ENCODE peak calls at places on chromosomes 13 and 19, in seven cellular contexts. B, H, O, S, D, P and G are unnamed samples.

GRCh38 chr13:63209330-63210017 is 1793.8 kb upstream of the PCDH20 start:
- DNase-seq in H (no peak), D (peak; percentile 53), O (peak; percentile 78), S (no peak), P (no peak), B (no peak), G (no peak)

GRCh38 chr13:24106429-24106828 is 54.1 kb upstream of the SPATA13 start:
- DNase-seq in B (no peak), D (no peak), H (no peak), S (no peak), O (no peak), P (no peak), G (no peak)

GRCh38 chr19:8399681-8400188 is 9.6 kb downstream of the RAB11B start:
- DNase-seq in B (no peak), S (no peak), H (no peak), O (no peak), P (no peak), D (no peak), G (no peak)

GRCh38 chr13:98648141-98648540 is 71.2 kb upstream of the STK24 start:
- DNase-seq in O (no peak), S (no peak), P (no peak), B (no peak), H (no peak), D (no peak), G (peak; percentile 59)

GRCh38 chr13:31965361-31966066 is 66.1 kb upstream of the FRY start:
- DNase-seq in B (no peak), H (no peak), P (no peak), D (peak; percentile 73), O (peak; percentile 68), S (no peak), G (no peak)

GRCh38 chr19:47427241-47428176 is 8.2 kb upstream of the MEIS3 start:
- DNase-seq in P (peak; percentile 47), S (peak; percentile 69), H (peak; percentile 85), D (peak; percentile 82), O (peak; percentile 45), B (peak; percentile 73), G (peak; percentile 65)

GRCh38 chr19:3942790-3943409 is 10.0 kb downstream of the NMRK2 start:
- DNase-seq in B (no peak), S (no peak), D (no peak), H (no peak), O (no peak), P (no peak), G (no peak)

GRCh38 chr13:77265336-77265735 is 61.6 kb downstream of the MYCBP2 start:
- DNase-seq in H (no peak), O (no peak), B (no peak), P (no peak), D (no peak), S (no peak), G (no peak)

GRCh38 chr19:31112158-31112557 is 237.1 kb downstream of the TSHZ3 start:
- DNase-seq in H (no peak), O (no peak), S (no peak), D (no peak), P (no peak), B (no peak), G (no peak)

GRCh38 chr13:59458908-59459579 is 704.7 kb downstream of the DIAPH3 start:
- DNase-seq in S (no peak), P (peak; percentile 19), H (no peak), D (peak; percentile 79), O (peak; percentile 88), B (no peak), G (no peak)

GRCh38 chr13:93927431-93927830 is 552.1 kb downstream of the DCT start:
- DNase-seq in H (no peak), P (no peak), B (no peak), O (peak; percentile 62), D (no peak), S (no peak), G (no peak)

GRCh38 chr13:50080856-50081105 is 65.5 kb downstream of the KCNRG start:
- DNase-seq in P (no peak), D (peak; percentile 72), O (no peak), S (no peak), B (no peak), H (no peak), G (no peak)

GRCh38 chr19:16373539-16373938 is 48.9 kb downstream of the KLF2 start:
- DNase-seq in B (peak; percentile 87), P (no peak), H (no peak), D (no peak), S (no peak), O (peak; percentile 47), G (no peak)

GRCh38 chr19:8468761-8469458 is 24.1 kb downstream of the HNRNPM start:
- DNase-seq in P (no peak), B (no peak), S (no peak), D (peak; percentile 61), H (no peak), O (peak; percentile 14), G (no peak)

GRCh38 chr13:41746259-41746658 is 214.7 kb downstream of the VWA8 start:
- DNase-seq in S (no peak), P (no peak), D (peak; percentile 57), H (no peak), B (no peak), O (peak; percentile 86), G (no peak)

GRCh38 chr19:47005873-47006272 is 13.8 kb upstream of the NPAS1 start:
- DNase-seq in P (no peak), S (no peak), H (no peak), O (no peak), D (no peak), B (no peak), G (no peak)

GRCh38 chr19:51066816-51067215 is 1.9 kb upstream of the KLK13 start:
- DNase-seq in P (no peak), H (no peak), S (no peak), B (no peak), O (no peak), D (no peak), G (no peak)

GRCh38 chr13:93700115-93700514 is 473.5 kb downstream of the GPC6 start:
- DNase-seq in O (peak; percentile 76), B (no peak), D (peak; percentile 61), P (no peak), S (no peak), H (no peak), G (no peak)

GRCh38 chr13:41459754-41460111 is 2.4 kb downstream of the RGCC start:
- DNase-seq in H (no peak), B (no peak), S (no peak), P (no peak), D (no peak), O (no peak), G (no peak)

GRCh38 chr13:94708031-94708571 is 4.2 kb downstream of the SOX21 start:
- DNase-seq in S (no peak), D (no peak), B (no peak), H (no peak), O (no peak), P (no peak), G (no peak)

GRCh38 chr13:30718661-30719520 is 16.5 kb upstream of the ALOX5AP start:
- DNase-seq in O (peak; percentile 96), S (no peak), H (no peak), P (no peak), D (peak; percentile 76), B (no peak), G (no peak)

GRCh38 chr13:19607523-19608078 is 25.9 kb upstream of the MPHOSPH8 start:
- DNase-seq in D (no peak), P (no peak), H (no peak), O (peak; percentile 35), B (no peak), S (no peak), G (no peak)

GRCh38 chr13:106533940-106534843 is 1.3 kb downstream of the EFNB2 start:
- DNase-seq in S (peak; percentile 75), H (peak; percentile 64), B (peak; percentile 81), P (peak; percentile 53), O (peak; percentile 79), D (peak; percentile 83), G (peak; percentile 62)

GRCh38 chr13:49711218-49711863 is 20.1 kb upstream of the EBPL start:
- DNase-seq in D (peak; percentile 72), P (no peak), O (peak; percentile 84), B (no peak), H (no peak), S (no peak), G (no peak)

GRCh38 chr13:39297664-39298171 is 259.5 kb downstream of the NHLRC3 start:
- DNase-seq in S (no peak), B (no peak), D (peak; percentile 26), P (no peak), H (no peak), O (peak; percentile 46), G (no peak)

DNA sequence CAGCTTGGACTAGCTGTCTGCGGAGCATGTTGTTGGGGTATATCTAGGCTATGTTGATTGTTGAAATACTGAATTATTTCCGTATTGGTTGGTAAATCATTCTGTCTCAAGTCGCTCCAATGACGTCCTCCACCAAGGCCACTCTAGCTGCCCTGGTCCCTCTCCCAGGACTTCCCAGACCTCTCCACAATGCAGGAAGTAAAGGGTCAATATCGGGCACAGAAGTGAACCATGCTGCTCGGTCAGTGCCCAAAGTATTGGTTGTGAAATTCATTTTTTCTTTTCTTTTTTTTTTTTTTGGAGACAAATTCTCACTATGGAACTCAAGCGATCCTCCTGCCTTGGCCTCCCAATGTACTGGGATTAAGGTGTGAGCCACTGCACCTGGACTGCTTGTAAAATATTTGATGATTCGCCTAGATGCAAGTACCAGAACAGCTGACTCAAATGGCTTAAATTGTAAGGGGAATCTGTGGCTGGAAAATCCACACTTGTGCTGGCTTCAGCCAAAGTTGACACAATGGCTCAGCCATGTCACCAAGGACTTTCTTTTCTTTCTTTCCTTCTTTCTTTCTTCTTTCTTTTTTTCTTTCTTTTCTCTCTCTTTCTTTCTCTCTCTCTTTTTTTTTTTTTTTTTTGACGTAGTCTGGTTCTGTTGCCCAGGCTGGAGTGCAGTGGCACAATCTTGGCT is 43.7 kb downstream of the NUMBL start:
- DNase-seq in S (peak; percentile 9), H (no peak), O (peak; percentile 36), P (no peak), B (peak; percentile 23), D (no peak), G (no peak)
- H3K4me3 ChIP-seq in S (no peak overlapping the region), H (no peak overlapping the region), O (peak overlapping the region; percentile 19), P (peak overlapping the region; percentile 0), B (no peak overlapping the region), D (peak overlapping the region; percentile 73), G (no peak overlapping the region)

DNA sequence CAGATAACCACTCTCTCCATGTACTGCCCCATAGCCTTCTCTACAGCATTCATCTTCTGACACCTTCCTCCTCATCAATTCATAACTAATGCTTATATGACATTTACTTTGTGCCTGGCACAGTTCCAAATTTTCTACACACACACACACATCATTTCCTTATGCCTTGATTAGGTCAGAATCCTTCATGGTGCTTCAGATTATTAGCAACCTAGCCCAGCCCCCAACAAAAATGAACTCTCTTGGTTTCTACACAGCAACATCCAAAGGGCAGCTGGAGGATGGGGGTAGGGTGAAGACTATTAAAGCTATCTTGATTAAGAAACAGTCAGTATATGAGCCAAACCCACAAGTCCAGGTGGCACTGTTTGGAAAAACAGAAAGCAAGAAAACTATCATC is 3.7 kb downstream of the RUBCNL start:
- DNase-seq in O (no peak), H (no peak), S (no peak), D (no peak), P (no peak), B (no peak), G (no peak)
- H3K4me1 ChIP-seq in O (peaks cover 2% of the 10 kb centered on the region), H (no peaks in the 10 kb centered on the region), S (peaks cover 7% of the 10 kb centered on the region), D (peaks cover 13% of the 10 kb centered on the region), P (no peaks in the 10 kb centered on the region), B (peaks cover 3% of the 10 kb centered on the region), G (no peaks in the 10 kb centered on the region)

GRCh38 chr19:10816691-10817090 is 19.3 kb downstream of the TMED1 start:
- DNase-seq in B (no peak), D (peak; percentile 57), S (no peak), O (no peak), H (no peak), P (no peak), G (no peak)
- H3K4me3 ChIP-seq in B (peak overlapping the region; percentile 25), D (peak overlapping the region; percentile 92), S (peak overlapping the region; percentile 48), O (peak overlapping the region; percentile 60), H (no peak overlapping the region), P (peak overlapping the region; percentile 31), G (peak overlapping the region; percentile 18)

GRCh38 chr19:1648926-1649541 is 3.4 kb downstream of the TCF3 start:
- DNase-seq in B (peak; percentile 71), S (no peak), D (no peak), H (no peak), O (peak; percentile 9), P (no peak), G (no peak)
- H3K4me1 ChIP-seq in B (peaks cover 11% of the 10 kb centered on the region), S (peaks cover 20% of the 10 kb centered on the region), D (peaks cover 10% of the 10 kb centered on the region), H (no peaks in the 10 kb centered on the region), O (peaks cover 3% of the 10 kb centered on the region), P (no peaks in the 10 kb centered on the region), G (peaks cover 4% of the 10 kb centered on the region)